ENCODE peak calls at places on chromosome 6, in seven cellular contexts. L, W, S, M, Y, B and J are unnamed samples.

GRCh38 chr6:69584913-69585729 is 211.7 kb downstream of the LMBRD1 start:
- DNase-seq in L (no peak), W (no peak), S (no peak), M (no peak), Y (no peak), B (peak; percentile 94), J (no peak)

GRCh38 chr6:24492475-24492874 is 2.3 kb upstream of the ALDH5A1 start:
- DNase-seq in L (no peak), W (no peak), S (no peak), M (no peak), Y (peak; percentile 23), B (no peak), J (peak; percentile 32)

GRCh38 chr6:104229057-104229456 is 630.7 kb downstream of the HACE1 start:
- DNase-seq in L (peak; percentile 7), W (no peak), S (no peak), M (no peak), Y (no peak), B (no peak), J (no peak)

GRCh38 chr6:159871241-159871640 is 19.5 kb upstream of the MAS1 start:
- DNase-seq in L (no peak), W (no peak), S (no peak), M (no peak), Y (no peak), B (no peak), J (no peak)

GRCh38 chr6:167073679-167074274 is 49.1 kb upstream of the CCR6 start:
- DNase-seq in L (no peak), W (no peak), S (no peak), M (no peak), Y (no peak), B (no peak), J (no peak)

GRCh38 chr6:157550114-157550989 is 169.4 kb downstream of the ZDHHC14 start:
- DNase-seq in L (no peak), W (no peak), S (peak; percentile 13), M (no peak), Y (no peak), B (no peak), J (no peak)

GRCh38 chr6:159934181-159934580 is 34.7 kb upstream of the IGF2R start:
- DNase-seq in L (no peak), W (no peak), S (no peak), M (no peak), Y (no peak), B (no peak), J (no peak)

GRCh38 chr6:6783736-6784135 is 195.2 kb downstream of the LY86 start:
- DNase-seq in L (no peak), W (no peak), S (no peak), M (no peak), Y (no peak), B (peak; percentile 29), J (no peak)

GRCh38 chr6:41678511-41679084 is 40.3 kb downstream of the MDFI start:
- DNase-seq in L (no peak), W (no peak), S (no peak), M (no peak), Y (no peak), B (no peak), J (no peak)

GRCh38 chr6:50353603-50354002 is 303.9 kb upstream of the DEFB112 start:
- DNase-seq in L (no peak), W (no peak), S (no peak), M (no peak), Y (no peak), B (no peak), J (no peak)

GRCh38 chr6:164039954-164040375 is 625.4 kb downstream of the QKI start:
- DNase-seq in L (peak; percentile 17), W (peak; percentile 82), S (no peak), M (peak; percentile 41), Y (peak; percentile 19), B (no peak), J (peak; percentile 19)

GRCh38 chr6:156348376-156348775 is 428.8 kb upstream of the ARID1B start:
- DNase-seq in L (no peak), W (no peak), S (no peak), M (peak; percentile 5), Y (no peak), B (no peak), J (no peak)

GRCh38 chr6:21634582-21634981 is 41.0 kb downstream of the SOX4 start:
- DNase-seq in L (no peak), W (no peak), S (no peak), M (peak; percentile 92), Y (no peak), B (peak; percentile 97), J (no peak)

GRCh38 chr6:159691963-159692287 is 1.1 kb downstream of the SOD2 start:
- DNase-seq in L (no peak), W (no peak), S (no peak), M (no peak), Y (no peak), B (peak; percentile 28), J (no peak)

GRCh38 chr6:13395272-13396237 is 67.2 kb upstream of the TBC1D7 start:
- DNase-seq in L (peak; percentile 74), W (peak; percentile 67), S (no peak), M (peak; percentile 79), Y (peak; percentile 81), B (peak; percentile 77), J (peak; percentile 92)

GRCh38 chr6:140855520-140855919 is 1277.2 kb upstream of the GJE1 start:
- DNase-seq in L (no peak), W (no peak), S (no peak), M (no peak), Y (no peak), B (no peak), J (no peak)

DNA sequence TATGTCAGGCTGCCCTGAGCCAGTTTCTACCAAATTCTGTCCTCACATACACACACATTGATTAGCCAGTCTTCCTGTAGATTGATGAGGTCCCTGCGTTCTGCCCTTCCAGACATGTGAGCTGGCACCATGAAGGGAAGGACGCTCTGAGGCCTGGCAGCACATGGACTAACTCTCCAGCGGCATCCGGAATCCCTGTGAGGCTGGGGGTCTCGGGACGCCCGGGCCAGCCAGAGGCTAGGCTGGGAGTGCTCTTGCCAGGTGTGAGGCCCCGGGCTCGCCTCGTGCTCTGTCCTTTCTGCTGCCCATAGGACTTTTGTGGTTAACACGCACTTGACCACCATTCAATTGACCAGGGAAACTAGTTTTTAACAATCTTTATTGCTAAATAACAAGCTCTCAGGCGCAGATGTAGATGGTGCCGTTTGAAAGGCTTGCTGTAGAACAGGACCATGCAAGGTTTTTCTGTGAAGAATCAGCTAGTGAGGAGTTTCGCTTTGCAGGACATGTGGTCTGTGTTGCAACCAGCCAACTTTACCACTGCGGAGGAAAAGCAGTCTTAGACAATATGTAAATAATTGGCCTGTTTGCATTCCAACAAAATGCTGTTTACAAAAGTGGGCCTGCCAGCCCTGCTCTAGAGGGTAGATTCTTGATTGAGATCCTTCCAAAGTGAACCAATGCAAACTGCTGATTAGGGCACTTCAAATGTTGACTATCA is 29.3 kb downstream of the FOXF2 start:
- DNase-seq in L (no peak), W (no peak), S (no peak), M (peak; percentile 64), Y (no peak), B (peak; percentile 76), J (no peak)
- H3K4me1 ChIP-seq in L (no peaks in the 10 kb centered on the region), W (no peaks in the 10 kb centered on the region), S (no peaks in the 10 kb centered on the region), M (no peaks in the 10 kb centered on the region), Y (no peaks in the 10 kb centered on the region), B (peaks cover 2% of the 10 kb centered on the region), J (no peaks in the 10 kb centered on the region)

GRCh38 chr6:71287926-71288227 is 734 bp upstream of the OGFRL1 start:
- DNase-seq in L (no peak), W (no peak), S (no peak), M (no peak), Y (no peak), B (no peak), J (no peak)

GRCh38 chr6:71290611-71291010 is 2.0 kb downstream of the OGFRL1 start:
- DNase-seq in L (no peak), W (no peak), S (no peak), M (no peak), Y (no peak), B (peak; percentile 11), J (no peak)

GRCh38 chr6:71289802-71290175 is 1.2 kb downstream of the OGFRL1 start:
- DNase-seq in L (no peak), W (no peak), S (no peak), M (no peak), Y (no peak), B (no peak), J (no peak)

GRCh38 chr6:71288228-71289038 is at the start of gene OGFRL1:
- DNase-seq in L (peak; percentile 74), W (peak; percentile 88), S (peak; percentile 61), M (peak; percentile 58), Y (peak; percentile 78), B (peak; percentile 79), J (peak; percentile 66)

GRCh38 chr6:71289039-71289801 is 609 bp downstream of the OGFRL1 start:
- DNase-seq in L (peak; percentile 14), W (peak; percentile 60), S (peak; percentile 4), M (no peak), Y (peak; percentile 20), B (peak; percentile 54), J (peak; percentile 37)
- H3K4me3 ChIP-seq in L (peak overlapping the region; percentile 76), W (peak overlapping the region; percentile 76), S (peak overlapping the region; percentile 40), M (peak overlapping the region; percentile 68), Y (peak overlapping the region; percentile 80), B (peak overlapping the region; percentile 84), J (peak overlapping the region; percentile 72)

GRCh38 chr6:32108727-32109113 is 418 bp downstream of the TNXB start:
- DNase-seq in L (no peak), W (no peak), S (no peak), M (no peak), Y (no peak), B (no peak), J (no peak)
- H3K4me1 ChIP-seq in L (peaks cover 12% of the 10 kb centered on the region), W (peaks cover 7% of the 10 kb centered on the region), S (peaks cover 14% of the 10 kb centered on the region), M (peaks cover 40% of the 10 kb centered on the region), Y (peaks cover 19% of the 10 kb centered on the region), B (peaks cover 9% of the 10 kb centered on the region), J (peaks cover 8% of the 10 kb centered on the region)

GRCh38 chr6:14807971-14808370 is 437.9 kb upstream of the JARID2 start:
- DNase-seq in L (no peak), W (no peak), S (no peak), M (no peak), Y (no peak), B (no peak), J (no peak)

GRCh38 chr6:14816106-14816864 is 429.6 kb upstream of the JARID2 start:
- DNase-seq in L (no peak), W (no peak), S (no peak), M (no peak), Y (no peak), B (no peak), J (no peak)

GRCh38 chr6:14814016-14814415 is 431.9 kb upstream of the JARID2 start:
- DNase-seq in L (no peak), W (no peak), S (no peak), M (no peak), Y (no peak), B (peak; percentile 65), J (no peak)

GRCh38 chr6:14810021-14810420 is 435.8 kb upstream of the JARID2 start:
- DNase-seq in L (no peak), W (no peak), S (no peak), M (no peak), Y (no peak), B (no peak), J (no peak)

DNA sequence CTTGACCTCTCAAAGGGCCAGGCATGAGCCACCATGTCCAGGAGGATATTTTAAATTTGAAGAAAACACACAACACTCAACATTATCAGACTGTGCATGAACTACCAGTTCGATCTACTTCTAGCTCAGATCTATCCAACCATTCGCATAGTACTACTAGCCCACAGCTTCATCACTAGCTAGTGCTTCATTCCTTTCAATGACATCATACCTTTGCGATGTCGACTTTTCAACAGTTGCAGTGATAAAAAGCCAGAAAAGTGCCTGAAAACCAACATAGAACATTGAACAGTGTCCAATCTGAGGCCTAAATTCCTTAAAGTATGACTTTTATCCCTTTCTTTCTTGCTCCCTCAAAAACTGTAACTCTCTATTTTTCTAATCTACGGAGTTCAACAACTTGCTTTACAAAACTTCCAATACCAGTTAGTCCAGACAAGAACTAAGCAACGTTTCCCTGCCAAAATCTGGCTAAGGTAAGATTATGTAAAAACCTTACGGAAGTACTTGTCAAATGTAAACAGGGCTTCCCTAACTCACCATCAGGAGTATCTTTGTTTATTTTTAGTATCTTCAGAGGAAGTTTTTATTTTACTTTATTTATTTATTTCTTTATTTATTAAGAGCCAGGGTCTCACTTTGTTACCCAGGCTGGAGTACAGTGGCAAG is 434.0 kb upstream of the JARID2 start:
- DNase-seq in L (no peak), W (no peak), S (no peak), M (no peak), Y (no peak), B (peak; percentile 47), J (no peak)
- H3K4me3 ChIP-seq in L (no peak overlapping the region), W (no peak overlapping the region), S (no peak overlapping the region), M (no peak overlapping the region), Y (no peak overlapping the region), B (no peak overlapping the region), J (no peak overlapping the region)